ENCODE peak calls at places on chromosomes 1 and 21, in four cellular contexts. One of them, this sample, is unnamed.

GRCh38 chr1:172893146-172893841 is 157.4 kb downstream of the TNFSF18 start:
- DNase-seq in PC-3: peak
- DNase-seq in GM23248: no peak
- DNase-seq in neural progenitor cell: no peak
- DNase-seq in this sample: no peak

GRCh38 chr1:229060140-229060539 is 210.8 kb upstream of the RAB4A start:
- DNase-seq in neural progenitor cell: no peak
- DNase-seq in GM23248: no peak
- DNase-seq in PC-3: no peak
- DNase-seq in this sample: no peak

GRCh38 chr1:201531551-201532425 is 7.1 kb upstream of the NAV1 start:
- DNase-seq in neural progenitor cell: peak
- DNase-seq in PC-3: no peak
- DNase-seq in GM23248: peak
- DNase-seq in this sample: no peak

GRCh38 chr21:16678479-16678878 is 834.4 kb upstream of the CXADR start:
- DNase-seq in GM23248: no peak
- DNase-seq in PC-3: no peak
- DNase-seq in neural progenitor cell: no peak
- DNase-seq in this sample: no peak

GRCh38 chr21:25457946-25458345 is 149.3 kb downstream of the MRPL39 start:
- DNase-seq in PC-3: no peak
- DNase-seq in neural progenitor cell: no peak
- DNase-seq in GM23248: no peak
- DNase-seq in this sample: no peak

GRCh38 chr1:166588741-166589140 is 250.5 kb upstream of the POGK start:
- DNase-seq in PC-3: peak
- DNase-seq in neural progenitor cell: no peak
- DNase-seq in GM23248: no peak
- DNase-seq in this sample: no peak

GRCh38 chr1:94259635-94260289 is 22.4 kb upstream of the ARHGAP29 start:
- DNase-seq in neural progenitor cell: no peak
- DNase-seq in GM23248: peak
- DNase-seq in PC-3: peak
- DNase-seq in this sample: no peak

GRCh38 chr1:2455757-2456156 is 20.3 kb upstream of the PLCH2 start:
- DNase-seq in neural progenitor cell: no peak
- DNase-seq in PC-3: peak
- DNase-seq in GM23248: no peak
- DNase-seq in this sample: no peak

GRCh38 chr1:111364690-111365089 is 62.8 kb downstream of the OVGP1 start:
- DNase-seq in PC-3: no peak
- DNase-seq in neural progenitor cell: peak
- DNase-seq in GM23248: no peak
- DNase-seq in this sample: no peak

GRCh38 chr1:219661464-219662092 is 48.7 kb upstream of the ZC3H11B start:
- DNase-seq in PC-3: peak
- DNase-seq in GM23248: no peak
- DNase-seq in neural progenitor cell: no peak
- DNase-seq in this sample: no peak

GRCh38 chr1:248886237-248886895 is 19.7 kb upstream of the PGBD2 start:
- DNase-seq in PC-3: no peak
- DNase-seq in GM23248: peak
- DNase-seq in neural progenitor cell: peak
- DNase-seq in this sample: no peak

GRCh38 chr1:47689894-47690293 is 252.1 kb downstream of the FOXD2 start:
- DNase-seq in PC-3: no peak
- DNase-seq in neural progenitor cell: no peak
- DNase-seq in GM23248: no peak
- DNase-seq in this sample: no peak

GRCh38 chr1:118989006-118989736 is 1.0 kb upstream of the TBX15 start:
- DNase-seq in neural progenitor cell: peak
- DNase-seq in GM23248: peak
- DNase-seq in PC-3: no peak
- DNase-seq in this sample: no peak

GRCh38 chr1:191498318-191498717 is 659.9 kb upstream of the RGS18 start:
- DNase-seq in neural progenitor cell: no peak
- DNase-seq in PC-3: peak
- DNase-seq in GM23248: peak
- DNase-seq in this sample: no peak

GRCh38 chr1:191343816-191344215 is 814.4 kb upstream of the RGS18 start:
- DNase-seq in GM23248: no peak
- DNase-seq in neural progenitor cell: no peak
- DNase-seq in PC-3: peak
- DNase-seq in this sample: no peak

GRCh38 chr1:31111290-31111951 is 45.9 kb upstream of the PUM1 start:
- DNase-seq in neural progenitor cell: peak
- DNase-seq in GM23248: peak
- DNase-seq in PC-3: peak
- DNase-seq in this sample: no peak

GRCh38 chr21:30444204-30444603 is 4.1 kb downstream of the KRTAP15-1 start:
- DNase-seq in neural progenitor cell: peak
- DNase-seq in PC-3: peak
- DNase-seq in GM23248: no peak
- DNase-seq in this sample: no peak

GRCh38 chr1:166511754-166512153 is 327.5 kb upstream of the POGK start:
- DNase-seq in neural progenitor cell: no peak
- DNase-seq in PC-3: peak
- DNase-seq in GM23248: peak
- DNase-seq in this sample: no peak

GRCh38 chr1:58964880-58965279 is 181.0 kb upstream of the JUN start:
- DNase-seq in GM23248: peak
- DNase-seq in neural progenitor cell: no peak
- DNase-seq in PC-3: no peak
- DNase-seq in this sample: peak

GRCh38 chr1:176996455-176997090 is 167.9 kb downstream of the ASTN1 start:
- DNase-seq in PC-3: no peak
- DNase-seq in neural progenitor cell: peak
- DNase-seq in GM23248: no peak
- DNase-seq in this sample: no peak

GRCh38 chr1:2227341-2228156 is 570 bp upstream of the SKI start:
- DNase-seq in PC-3: peak
- DNase-seq in neural progenitor cell: peak
- DNase-seq in GM23248: peak
- DNase-seq in this sample: peak

GRCh38 chr1:234927968-234928635 is 200.5 kb downstream of the TOMM20 start:
- DNase-seq in GM23248: peak
- DNase-seq in PC-3: no peak
- DNase-seq in neural progenitor cell: no peak
- DNase-seq in this sample: peak

GRCh38 chr1:164473544-164473943 is 85.4 kb upstream of the PBX1 start:
- DNase-seq in neural progenitor cell: no peak
- DNase-seq in PC-3: no peak
- DNase-seq in GM23248: no peak
- DNase-seq in this sample: no peak

GRCh38 chr1:201183209-201183608 is 7.4 kb upstream of the IGFN1 start:
- DNase-seq in PC-3: no peak
- DNase-seq in GM23248: no peak
- DNase-seq in neural progenitor cell: no peak
- DNase-seq in this sample: no peak

GRCh38 chr21:41854426-41854995 is 24.6 kb downstream of the PRDM15 start:
- DNase-seq in GM23248: no peak
- DNase-seq in PC-3: no peak
- DNase-seq in neural progenitor cell: no peak
- DNase-seq in this sample: no peak

GRCh38 chr21:32520885-32521735 is 64.2 kb downstream of the TCP10L start:
- DNase-seq in neural progenitor cell: no peak
- DNase-seq in PC-3: peak
- DNase-seq in GM23248: peak
- DNase-seq in this sample: no peak

GRCh38 chr1:110209715-110210603 is at the start of gene KCNC4:
- DNase-seq in GM23248: peak
- DNase-seq in PC-3: peak
- DNase-seq in neural progenitor cell: peak
- DNase-seq in this sample: peak

GRCh38 chr1:198449281-198449680 is 91.2 kb downstream of the ATP6V1G3 start:
- DNase-seq in GM23248: no peak
- DNase-seq in neural progenitor cell: no peak
- DNase-seq in PC-3: peak
- DNase-seq in this sample: no peak

GRCh38 chr1:205269711-205270110 is 42.0 kb downstream of the TMCC2 start:
- DNase-seq in PC-3: no peak
- DNase-seq in GM23248: no peak
- DNase-seq in neural progenitor cell: no peak
- DNase-seq in this sample: no peak

GRCh38 chr1:151058682-151059341 is 610 bp downstream of the CDC42SE1 start:
- DNase-seq in PC-3: peak
- DNase-seq in neural progenitor cell: peak
- DNase-seq in GM23248: peak
- DNase-seq in this sample: peak

GRCh38 chr21:28454978-28455600 is 537.6 kb downstream of the LTN1 start:
- DNase-seq in PC-3: no peak
- DNase-seq in GM23248: peak
- DNase-seq in neural progenitor cell: no peak
- DNase-seq in this sample: no peak
- TF ChIP-seq EZH2phosphoT487 in PC-3: no peak
- TF ChIP-seq EZH2phosphoT487 in GM23248: no peak
- TF ChIP-seq EZH2phosphoT487 in neural progenitor cell: no peak
- TF ChIP-seq EZH2phosphoT487 in this sample: no peak

GRCh38 chr1:169120066-169120465 is 13.6 kb downstream of the ATP1B1 start:
- DNase-seq in PC-3: no peak
- DNase-seq in GM23248: no peak
- DNase-seq in neural progenitor cell: no peak
- DNase-seq in this sample: no peak

GRCh38 chr1:169118227-169118626 is 11.7 kb downstream of the ATP1B1 start:
- DNase-seq in PC-3: peak
- DNase-seq in GM23248: no peak
- DNase-seq in neural progenitor cell: no peak
- DNase-seq in this sample: no peak

GRCh38 chr1:169122976-169123375 is 16.5 kb downstream of the ATP1B1 start:
- DNase-seq in PC-3: no peak
- DNase-seq in GM23248: no peak
- DNase-seq in neural progenitor cell: no peak
- DNase-seq in this sample: no peak

GRCh38 chr1:169119405-169119804 is 12.9 kb downstream of the ATP1B1 start:
- DNase-seq in GM23248: peak
- DNase-seq in neural progenitor cell: no peak
- DNase-seq in PC-3: peak
- DNase-seq in this sample: no peak

DNA sequence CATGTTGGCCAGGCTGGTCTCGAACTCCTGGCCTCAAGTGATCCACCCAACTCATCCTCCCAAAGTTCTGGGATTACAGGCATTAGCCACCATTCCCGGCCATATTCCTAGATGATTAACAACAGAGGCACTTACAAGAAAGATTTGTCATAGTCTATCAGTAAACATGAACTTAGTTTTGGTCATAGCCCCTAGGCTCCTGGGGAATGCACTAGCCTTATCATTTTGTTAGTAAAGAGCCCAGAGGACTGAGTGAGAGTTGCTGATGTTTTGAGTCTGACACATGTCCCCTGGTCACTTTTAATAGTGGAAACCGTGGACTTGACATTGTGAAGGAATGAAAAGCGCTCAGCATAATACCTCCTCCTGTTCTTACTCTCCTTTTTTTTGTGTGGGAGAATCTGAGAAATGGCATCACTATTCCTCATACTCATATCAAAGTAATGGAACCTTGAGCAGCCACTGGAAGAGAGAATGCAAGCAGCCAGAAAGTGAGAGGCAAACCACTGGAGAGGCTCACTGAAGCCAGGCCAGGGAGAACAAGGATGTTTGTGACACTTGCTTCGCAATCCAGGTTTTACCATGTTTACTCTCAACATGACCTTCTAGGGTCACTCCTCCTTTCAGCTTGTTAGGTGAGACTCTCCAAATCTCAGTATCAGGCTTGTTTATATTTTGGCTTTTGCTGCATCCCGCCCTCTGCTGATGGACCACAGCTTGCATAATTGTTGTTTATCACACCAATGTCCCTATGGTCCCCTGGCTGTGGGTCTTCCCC is 14.8 kb downstream of the ATP1B1 start:
- DNase-seq in GM23248: no peak
- DNase-seq in PC-3: peak
- DNase-seq in neural progenitor cell: no peak
- DNase-seq in this sample: no peak
- H3K27ac ChIP-seq in GM23248: no peak
- H3K27ac ChIP-seq in PC-3: no peak
- H3K27ac ChIP-seq in neural progenitor cell: no peak
- H3K27ac ChIP-seq in this sample: no peak

DNA sequence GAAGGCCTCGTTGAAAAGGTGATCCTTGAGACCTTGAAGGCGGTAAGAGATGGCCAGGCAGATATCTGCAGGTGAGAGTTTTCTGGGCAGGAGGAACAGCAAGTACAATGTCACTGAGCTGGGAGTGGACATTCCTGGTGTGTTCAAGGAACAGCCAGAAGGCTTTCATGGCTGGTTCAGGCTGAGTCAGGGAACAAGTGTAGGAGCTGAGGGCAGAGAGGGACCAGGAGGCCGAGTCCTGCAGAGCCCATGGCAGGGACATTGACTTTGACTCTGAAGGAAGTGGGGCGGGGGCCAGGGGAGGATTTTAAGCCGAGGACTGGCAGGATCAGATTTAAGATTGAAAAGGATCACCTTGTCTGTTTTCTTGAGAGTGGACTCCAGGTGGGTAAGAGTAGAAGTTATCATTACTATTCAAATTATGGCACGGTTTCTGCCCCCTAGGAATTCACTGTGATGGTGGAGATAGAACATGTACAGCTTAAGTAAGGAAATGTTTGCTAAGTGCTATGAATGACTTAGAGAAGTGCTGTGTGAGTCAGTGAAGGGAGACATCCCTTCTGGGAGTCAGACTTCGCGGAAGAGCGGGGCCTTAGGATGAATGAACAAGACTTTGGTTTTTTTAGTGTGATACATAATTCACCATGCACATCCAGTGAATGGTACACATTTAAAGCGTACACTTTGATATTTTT is 202.3 kb downstream of the KIF26B start:
- DNase-seq in neural progenitor cell: no peak
- DNase-seq in PC-3: no peak
- DNase-seq in GM23248: peak
- DNase-seq in this sample: no peak
- TF ChIP-seq EZH2phosphoT487 in neural progenitor cell: no peak
- TF ChIP-seq EZH2phosphoT487 in PC-3: no peak
- TF ChIP-seq EZH2phosphoT487 in GM23248: no peak
- TF ChIP-seq EZH2phosphoT487 in this sample: no peak

GRCh38 chr1:91651243-91651642 is 150.6 kb downstream of the CDC7 start:
- DNase-seq in GM23248: peak
- DNase-seq in neural progenitor cell: no peak
- DNase-seq in PC-3: no peak
- DNase-seq in this sample: no peak
- H3K27ac ChIP-seq in GM23248: peak
- H3K27ac ChIP-seq in neural progenitor cell: no peak
- H3K27ac ChIP-seq in PC-3: no peak
- H3K27ac ChIP-seq in this sample: no peak

GRCh38 chr1:27602510-27603319 is 1.2 kb downstream of the AHDC1 start:
- DNase-seq in GM23248: peak
- DNase-seq in neural progenitor cell: peak
- DNase-seq in PC-3: peak
- DNase-seq in this sample: peak

GRCh38 chr1:27600500-27601175 is 3.3 kb downstream of the AHDC1 start:
- DNase-seq in PC-3: no peak
- DNase-seq in neural progenitor cell: peak
- DNase-seq in GM23248: no peak
- DNase-seq in this sample: peak

GRCh38 chr1:27603320-27603961 is 503 bp downstream of the AHDC1 start:
- DNase-seq in neural progenitor cell: peak
- DNase-seq in GM23248: peak
- DNase-seq in PC-3: no peak
- DNase-seq in this sample: peak

GRCh38 chr1:27601321-27601770 is 2.6 kb downstream of the AHDC1 start:
- DNase-seq in GM23248: peak
- DNase-seq in neural progenitor cell: no peak
- DNase-seq in PC-3: no peak
- DNase-seq in this sample: no peak

GRCh38 chr1:27601771-27602509 is 2.0 kb downstream of the AHDC1 start:
- DNase-seq in PC-3: peak
- DNase-seq in GM23248: peak
- DNase-seq in neural progenitor cell: peak
- DNase-seq in this sample: no peak
- TF ChIP-seq EZH2phosphoT487 in PC-3: no peak
- TF ChIP-seq EZH2phosphoT487 in GM23248: no peak
- TF ChIP-seq EZH2phosphoT487 in neural progenitor cell: no peak
- TF ChIP-seq EZH2phosphoT487 in this sample: no peak

This sample was measured in OCI-LY7.